ENCODE peak calls at places on chromosomes 2 and 18, in four cellular contexts. U is HCT116, K is progenitor cell of endocrine pancreas, A is SW 1271. E is an unnamed sample.

GRCh38 chr2:100675373-100675772 is 112.6 kb downstream of the PDCL3 start:
- DNase-seq in A (no peak), K (no peak), U (no peak), E (no peak)

GRCh38 chr2:235769046-235769445 is 275.2 kb downstream of the AGAP1 start:
- DNase-seq in U (no peak), K (no peak), A (no peak), E (no peak)

GRCh38 chr2:240626531-240627300 is 1.4 kb downstream of the GPR35 start:
- DNase-seq in U (no peak), A (no peak), K (no peak), E (no peak)

GRCh38 chr2:195613922-195614321 is 43.1 kb upstream of the SLC39A10 start:
- DNase-seq in A (peak), U (no peak), K (no peak), E (peak)

GRCh38 chr18:78292602-78293001 is 687.0 kb upstream of the SALL3 start:
- DNase-seq in U (no peak), A (no peak), K (no peak), E (no peak)

GRCh38 chr18:14924226-14924625 is 176.3 kb downstream of the ANKRD30B start:
- DNase-seq in K (no peak), U (no peak), A (no peak), E (no peak)

GRCh38 chr2:12412898-12413305 is 303.8 kb upstream of the TRIB2 start:
- DNase-seq in A (no peak), K (no peak), U (no peak), E (no peak)

GRCh38 chr2:233700028-233700635 is 7.4 kb downstream of the UGT1A6 start:
- DNase-seq in U (no peak), K (no peak), A (no peak), E (peak)

GRCh38 chr2:30252723-30253688 is 21.7 kb downstream of the LBH start:
- DNase-seq in U (no peak), K (no peak), A (peak), E (peak)

GRCh38 chr2:170905864-170906263 is 23.2 kb upstream of the GORASP2 start:
- DNase-seq in U (no peak), A (no peak), K (no peak), E (no peak)

GRCh38 chr18:34710430-34711386 is 610 bp downstream of the DTNA start:
- DNase-seq in A (no peak), U (no peak), K (no peak), E (no peak)

GRCh38 chr18:26768388-26768787 is 97.1 kb downstream of the AQP4 start:
- DNase-seq in A (no peak), K (no peak), U (no peak), E (no peak)